ENCODE peak calls at places on chromosomes 1 and 21, in nine cellular contexts. X is A549, C is fibroblast of lung, N is thoracic aorta, I is Panc1, A is HCT116, J is ovary, W is OCI-LY7, Y is Peyer's patch. S is an unnamed sample. For H3K9me3, the result is how much of the 10 kb centered on the place peaks cover.

GRCh38 chr1:21139601-21140000 is 37.1 kb downstream of the EIF4G3 start:
- DNase-seq in X (no peak), C (no peak), N (no peak), I (no peak), A (no peak), J (peak), W (peak), Y (no peak), S (peak)

GRCh38 chr1:111481387-111482221 is 7.8 kb downstream of the C1orf162 start:
- DNase-seq in X (peak), C (peak), N (peak), I (peak), A (peak), J (peak), W (peak), Y (peak), S (peak)

GRCh38 chr1:81499487-81499886 is 301.2 kb upstream of the ADGRL2 start:
- DNase-seq in X (no peak), C (no peak), N (no peak), I (no peak), A (no peak), J (no peak), W (no peak), Y (no peak), S (no peak)

GRCh38 chr1:211370669-211371068 is 44.0 kb downstream of the TRAF5 start:
- DNase-seq in X (no peak), C (no peak), N (no peak), I (no peak), A (no peak), J (no peak), W (no peak), Y (no peak), S (no peak)

GRCh38 chr1:92485374-92486250 is 1.1 kb downstream of the GFI1 start:
- DNase-seq in X (peak), C (no peak), N (no peak), I (no peak), A (peak), J (no peak), W (peak), Y (peak), S (no peak)

GRCh38 chr1:181141431-181141910 is 53.0 kb downstream of the IER5 start:
- DNase-seq in X (peak), C (peak), N (peak), I (peak), A (no peak), J (no peak), W (peak), Y (peak), S (peak)

GRCh38 chr1:48853006-48853405 is 76.3 kb upstream of the BEND5 start:
- DNase-seq in X (peak), C (peak), N (no peak), I (no peak), A (no peak), J (no peak), W (no peak), Y (no peak), S (no peak)

GRCh38 chr1:204157942-204158341 is 6.1 kb upstream of the ETNK2 start:
- DNase-seq in X (no peak), C (no peak), N (no peak), I (no peak), A (no peak), J (no peak), W (no peak), Y (no peak), S (no peak)

GRCh38 chr1:59333626-59334277 is 36.9 kb downstream of the FGGY start:
- DNase-seq in X (no peak), C (no peak), N (no peak), I (no peak), A (no peak), J (no peak), W (no peak), Y (no peak), S (no peak)

GRCh38 chr1:16926491-16927195 is 4.9 kb downstream of the CROCC start:
- DNase-seq in X (no peak), C (no peak), N (no peak), I (no peak), A (no peak), J (no peak), W (no peak), Y (no peak), S (no peak)

GRCh38 chr1:150973258-150973825 is 1.3 kb downstream of the CERS2 start:
- DNase-seq in X (no peak), C (no peak), N (no peak), I (no peak), A (no peak), J (peak), W (peak), Y (peak), S (peak)

GRCh38 chr1:22597301-22597965 is 34.1 kb downstream of the EPHA8 start:
- DNase-seq in X (no peak), C (no peak), N (no peak), I (no peak), A (no peak), J (no peak), W (no peak), Y (no peak), S (no peak)

GRCh38 chr1:245051349-245052221 is 103.2 kb upstream of the KIF26B start:
- DNase-seq in X (no peak), C (peak), N (no peak), I (no peak), A (no peak), J (peak), W (no peak), Y (no peak), S (peak)

GRCh38 chr1:15966081-15966955 is 9.6 kb downstream of the ZBTB17 start:
- DNase-seq in X (no peak), C (no peak), N (no peak), I (no peak), A (no peak), J (no peak), W (peak), Y (peak), S (no peak)

GRCh38 chr21:42061866-42062542 is 9.1 kb upstream of the UMODL1 start:
- DNase-seq in X (no peak), C (no peak), N (no peak), I (no peak), A (no peak), J (no peak), W (peak), Y (no peak), S (no peak)

GRCh38 chr1:197619008-197619640 is 156.2 kb downstream of the DENND1B start:
- DNase-seq in X (peak), C (peak), N (no peak), I (no peak), A (peak), J (no peak), W (peak), Y (no peak), S (no peak)

GRCh38 chr1:125087247-125087646 is 3902.5 kb downstream of the SRGAP2C start:
- DNase-seq in X (no peak), C (no peak), N (no peak), I (no peak), A (no peak), J (no peak), W (no peak), Y (no peak), S (no peak)

DNA sequence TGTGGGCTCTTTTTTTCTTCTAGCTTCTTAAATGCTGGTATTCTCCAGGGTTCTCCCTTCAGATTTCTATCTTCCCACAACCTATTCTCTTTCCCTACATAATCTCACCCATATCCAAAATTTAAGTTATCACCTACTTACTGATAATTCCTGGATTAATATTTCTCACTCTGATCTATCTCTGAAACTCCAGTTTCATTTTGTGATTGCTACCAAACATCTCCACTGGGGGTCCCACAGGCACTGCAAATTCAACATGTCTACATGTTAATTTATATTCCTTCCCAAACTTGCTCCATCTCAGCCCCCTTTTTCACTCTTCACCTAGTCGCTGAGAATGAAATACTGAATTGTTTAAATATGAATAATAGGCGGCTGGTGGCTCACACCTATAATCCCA is 9.9 kb upstream of the C1orf141 start:
- DNase-seq in X (no peak), C (peak), N (no peak), I (no peak), A (no peak), J (no peak), W (peak), Y (no peak), S (no peak)
- TF ChIP-seq CTCF in X (peak), C (peak), N (no peak), I (peak), A (peak), J (no peak), W (peak), Y (no peak), S (peak)

GRCh38 chr1:3032371-3032862 is 11.2 kb downstream of the ACTRT2 start:
- DNase-seq in X (no peak), C (no peak), N (no peak), I (no peak), A (no peak), J (no peak), W (no peak), Y (no peak), S (no peak)
- H3K9me3 ChIP-seq in X (under half), C (under half), N (under half), I (under half), A (under half), J (under half), W (under half), Y (under half), S (under half)

DNA sequence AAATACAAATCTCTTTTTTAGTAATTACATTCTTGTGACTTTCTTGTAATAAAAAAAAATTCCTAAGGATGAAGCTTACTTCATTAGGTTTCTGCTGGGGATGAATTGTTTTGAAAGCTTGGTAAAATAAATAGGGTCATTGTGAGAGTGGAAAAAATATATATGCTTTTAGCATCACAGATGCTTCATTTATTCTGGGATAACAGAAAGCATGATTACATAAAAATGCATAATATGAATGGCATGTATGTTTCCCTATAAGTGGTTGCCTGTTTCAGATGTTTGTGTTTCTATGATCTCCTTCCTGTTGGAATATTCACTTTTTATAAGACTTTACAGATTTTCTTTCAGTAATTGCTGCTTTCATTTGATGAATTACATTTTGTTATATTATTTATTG is 42.3 kb downstream of the HMCN1 start:
- DNase-seq in X (no peak), C (no peak), N (no peak), I (no peak), A (no peak), J (no peak), W (no peak), Y (no peak), S (no peak)
- H3K4me3 ChIP-seq in X (no peak), C (no peak), N (no peak), I (no peak), A (no peak), J (no peak), W (no peak), Y (no peak), S (no peak)

GRCh38 chr1:31859044-31859443 is 43.2 kb upstream of the SPOCD1 start:
- DNase-seq in X (no peak), C (no peak), N (no peak), I (no peak), A (no peak), J (no peak), W (no peak), Y (no peak), S (no peak)

GRCh38 chr1:31862071-31862470 is 46.2 kb upstream of the SPOCD1 start:
- DNase-seq in X (no peak), C (no peak), N (no peak), I (no peak), A (no peak), J (no peak), W (no peak), Y (no peak), S (no peak)

GRCh38 chr1:31860576-31860975 is 44.8 kb upstream of the SPOCD1 start:
- DNase-seq in X (no peak), C (no peak), N (no peak), I (no peak), A (no peak), J (no peak), W (no peak), Y (no peak), S (no peak)

GRCh38 chr1:31859719-31860118 is 43.9 kb upstream of the SPOCD1 start:
- DNase-seq in X (no peak), C (no peak), N (no peak), I (no peak), A (no peak), J (no peak), W (no peak), Y (no peak), S (no peak)

DNA sequence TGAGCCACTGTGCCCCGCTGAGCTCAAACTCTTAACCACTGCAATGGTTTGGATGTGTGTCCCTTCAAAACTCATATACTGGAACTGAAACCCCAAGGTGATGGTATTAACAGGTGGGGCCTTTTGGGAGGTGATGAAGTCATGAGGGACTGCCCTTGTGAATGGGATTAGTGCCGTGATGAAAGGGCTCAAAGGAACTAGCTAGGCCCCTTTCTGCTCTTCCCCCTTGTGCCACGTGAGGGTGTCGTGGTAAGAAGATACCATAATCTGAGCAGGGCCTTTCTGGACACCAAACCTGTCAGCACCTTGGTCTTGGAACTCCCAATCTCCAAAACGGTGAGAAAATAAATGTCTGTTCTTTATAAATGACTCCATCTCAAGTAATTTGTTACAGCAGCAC is 45.5 kb upstream of the SPOCD1 start:
- DNase-seq in X (no peak), C (no peak), N (no peak), I (no peak), A (no peak), J (no peak), W (peak), Y (peak), S (no peak)
- TF ChIP-seq CTCF in X (no peak), C (no peak), N (no peak), I (no peak), A (no peak), J (no peak), W (peak), Y (no peak), S (no peak)

S was measured in adrenal gland.